ENCODE peak calls at places on chromosomes 6 and 20, in four cellular contexts. X is CD8-positive, alpha-beta memory T cell; I is prostate gland; P is cardiac muscle cell. S is an unnamed sample. For H3K4me1, the result is how much of the 10 kb centered on the place peaks cover.

GRCh38 chr6:42032366-42032765 is 18.0 kb upstream of the TAF8 start:
- DNase-seq in P (no peak), I (no peak), X (no peak), S (no peak)

GRCh38 chr6:85354761-85355618 is 94.9 kb upstream of the NT5E start:
- DNase-seq in I (peak), X (peak), P (peak), S (no peak)

GRCh38 chr6:17493286-17493685 is 99.9 kb downstream of the CAP2 start:
- DNase-seq in X (no peak), P (peak), I (no peak), S (no peak)

GRCh38 chr6:135182120-135182992 is 1.2 kb downstream of the MYB start:
- DNase-seq in I (no peak), X (peak), P (peak), S (no peak)

GRCh38 chr6:14681699-14682487 is 564.0 kb upstream of the JARID2 start:
- DNase-seq in I (no peak), X (no peak), P (peak), S (no peak)

GRCh38 chr6:71238351-71238750 is 50.3 kb upstream of the OGFRL1 start:
- DNase-seq in X (no peak), P (peak), I (no peak), S (no peak)

GRCh38 chr6:113433506-113433991 is 423.6 kb upstream of the MARCKS start:
- DNase-seq in P (peak), X (no peak), I (peak), S (no peak)

GRCh38 chr6:106823058-106823457 is 151.5 kb downstream of the CD24 start:
- DNase-seq in I (no peak), P (no peak), X (no peak), S (no peak)

GRCh38 chr6:87817226-87817625 is 115.2 kb upstream of the AKIRIN2 start:
- DNase-seq in I (no peak), X (no peak), P (no peak), S (no peak)

DNA sequence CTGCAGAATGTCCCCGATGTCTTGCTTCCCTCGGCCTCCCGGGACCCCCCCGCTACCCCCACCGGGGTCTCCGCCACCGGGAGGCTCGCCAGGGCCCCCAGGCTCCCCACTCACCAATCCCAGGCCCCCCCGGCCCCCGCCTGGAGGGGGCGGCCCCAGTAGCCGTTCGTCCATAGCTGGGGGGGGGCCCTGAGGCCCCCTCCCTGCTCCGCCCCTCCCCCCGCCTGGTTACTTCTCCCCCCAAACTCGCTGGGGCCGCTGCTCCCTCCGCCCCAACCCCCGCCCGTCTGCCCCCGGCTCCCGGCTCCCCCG is 304 bp downstream of the PBX2 start:
- DNase-seq in P (no peak), X (no peak), I (no peak), S (no peak)
- H3K27ac ChIP-seq in P (peak), X (peak), I (peak), S (no peak)

GRCh38 chr20:32536861-32537656 is 48.1 kb downstream of the NOL4L start:
- DNase-seq in X (peak), P (no peak), I (no peak), S (no peak)
- H3K4me1 ChIP-seq in X (half or more), P (under half), I (under half), S (under half)

GRCh38 chr6:137850137-137850714 is 16.8 kb upstream of the TNFAIP3 start:
- DNase-seq in P (no peak), X (no peak), I (no peak), S (no peak)

GRCh38 chr6:137851669-137852068 is 15.4 kb upstream of the TNFAIP3 start:
- DNase-seq in P (no peak), X (no peak), I (no peak), S (no peak)

GRCh38 chr6:137849709-137850093 is 17.4 kb upstream of the TNFAIP3 start:
- DNase-seq in I (no peak), X (no peak), P (no peak), S (no peak)

GRCh38 chr6:137852346-137852745 is 14.7 kb upstream of the TNFAIP3 start:
- DNase-seq in I (no peak), P (no peak), X (no peak), S (no peak)

GRCh38 chr6:137850816-137851602 is 16.1 kb upstream of the TNFAIP3 start:
- DNase-seq in P (no peak), I (no peak), X (no peak), S (no peak)
- H3K27ac ChIP-seq in P (no peak), I (no peak), X (no peak), S (no peak)

GRCh38 chr6:11672261-11672660 is 106.3 kb downstream of the ADTRP start:
- DNase-seq in I (no peak), P (no peak), X (no peak), S (no peak)
- H3K4me1 ChIP-seq in I (under half), P (under half), X (under half), S (under half)

GRCh38 chr6:46652603-46653438 is at the start of the genes CYP39A1 and SLC25A27:
- DNase-seq in P (peak), I (peak), X (peak), S (peak)
- H3K27ac ChIP-seq in P (peak), I (peak), X (no peak), S (no peak)

S was measured in iPS DF 6.9.